ENCODE peak calls at places on chromosome 3, in four cellular contexts. Y, Q, G and M are unnamed samples.

GRCh38 chr3:3464131-3464530 is 284.6 kb upstream of the CRBN start:
- DNase-seq in G (no peak), Q (no peak), Y (no peak), M (no peak)

GRCh38 chr3:149678365-149678948 is 20.6 kb upstream of the WWTR1 start:
- DNase-seq in Y (no peak), G (no peak), Q (no peak), M (no peak)

GRCh38 chr3:124845406-124845805 is 41.8 kb downstream of the ITGB5 start:
- DNase-seq in Q (no peak), G (peak), Y (no peak), M (peak)

GRCh38 chr3:52001443-52001974 is 5.8 kb upstream of the RPL29 start:
- DNase-seq in Q (peak), G (no peak), Y (peak), M (no peak)

GRCh38 chr3:4776980-4777581 is 202.2 kb upstream of the BHLHE40 start:
- DNase-seq in G (peak), Q (no peak), Y (peak), M (no peak)

GRCh38 chr3:139493826-139494385 is 17.6 kb upstream of the RBP2 start:
- DNase-seq in G (no peak), Q (no peak), Y (no peak), M (no peak)

GRCh38 chr3:184965639-184966430 is 153.9 kb downstream of the VPS8 start:
- DNase-seq in G (no peak), Y (no peak), Q (no peak), M (no peak)

GRCh38 chr3:190615607-190616006 is 101.7 kb downstream of the IL1RAP start:
- DNase-seq in G (no peak), Y (no peak), Q (no peak), M (no peak)

GRCh38 chr3:46713048-46713897 is 4.4 kb downstream of the PRSS50 start:
- DNase-seq in G (no peak), Q (no peak), Y (no peak), M (no peak)

GRCh38 chr3:40873934-40874699 is 325.2 kb upstream of the CTNNB1 start:
- DNase-seq in G (no peak), Q (no peak), Y (no peak), M (no peak)

GRCh38 chr3:174355505-174355904 is 503.6 kb upstream of the NAALADL2 start:
- DNase-seq in Q (no peak), Y (peak), G (no peak), M (no peak)

GRCh38 chr3:129672412-129672811 is 65.9 kb upstream of the PLXND1 start:
- DNase-seq in G (no peak), Y (no peak), Q (no peak), M (no peak)

GRCh38 chr3:190121061-190121765 is 516 bp upstream of the P3H2 start:
- DNase-seq in G (no peak), Y (no peak), Q (no peak), M (no peak)

GRCh38 chr3:150887031-150887430 is 18.2 kb downstream of the MINDY4B start:
- DNase-seq in G (no peak), Q (no peak), Y (no peak), M (no peak)

GRCh38 chr3:12807960-12808359 is 11.5 kb downstream of the CAND2 start:
- DNase-seq in Q (no peak), G (no peak), Y (no peak), M (no peak)